ENCODE peak calls at places on chromosomes 4 and X, in nine cellular contexts. Y, W, O, M, X, A, S, N and H are unnamed samples.

GRCh38 chrX:7996414-7996813 is 69.2 kb upstream of the PNPLA4 start:
- DNase-seq in N (no peak), O (no peak), A (peak), W (peak), X (peak), S (no peak), M (no peak), Y (no peak), H (no peak)

GRCh38 chr4:86653237-86653865 is 59.2 kb downstream of the PTPN13 start:
- DNase-seq in A (no peak), X (peak), N (no peak), M (no peak), Y (no peak), W (no peak), O (no peak), S (no peak), H (no peak)

GRCh38 chr4:145285928-145286327 is 105.5 kb upstream of the OTUD4 start:
- DNase-seq in A (peak), W (peak), Y (no peak), X (no peak), O (no peak), S (no peak), M (no peak), N (no peak), H (no peak)

GRCh38 chrX:41381685-41382084 is 47.7 kb downstream of the DDX3X start:
- DNase-seq in N (peak), S (peak), X (peak), M (no peak), O (peak), Y (no peak), W (peak), A (peak), H (no peak)

GRCh38 chrX:37060999-37061398 is 52.8 kb downstream of the FAM47C start:
- DNase-seq in X (peak), S (no peak), O (no peak), M (no peak), Y (no peak), A (peak), W (peak), N (no peak), H (no peak)

GRCh38 chr4:105815701-105816100 is 79.6 kb upstream of the NPNT start:
- DNase-seq in X (no peak), Y (no peak), N (no peak), A (no peak), M (no peak), O (no peak), S (no peak), W (no peak), H (no peak)

GRCh38 chr4:107931775-107932321 is 499 bp downstream of the CYP2U1 start:
- DNase-seq in A (no peak), W (peak), O (no peak), M (peak), S (no peak), N (peak), X (peak), Y (no peak), H (peak)

GRCh38 chr4:154877110-154877760 is 96.2 kb downstream of the RBM46 start:
- DNase-seq in Y (no peak), W (peak), X (peak), N (no peak), M (no peak), A (peak), S (no peak), O (no peak), H (no peak)

GRCh38 chr4:16262188-16262587 is 35.9 kb upstream of the TAPT1 start:
- DNase-seq in A (no peak), N (no peak), W (no peak), O (no peak), M (no peak), Y (no peak), X (no peak), S (no peak), H (no peak)

GRCh38 chr4:119894650-119895208 is 171.9 kb downstream of the MAD2L1 start:
- DNase-seq in S (no peak), O (no peak), N (no peak), W (no peak), X (no peak), M (no peak), Y (no peak), A (no peak), H (no peak)

GRCh38 chrX:65644621-65645287 is 22.7 kb upstream of the MSN start:
- DNase-seq in A (peak), O (peak), N (peak), Y (peak), S (peak), X (peak), W (peak), M (peak), H (peak)

GRCh38 chr4:98746936-98747658 is 88.7 kb upstream of the TSPAN5 start:
- DNase-seq in Y (no peak), M (no peak), N (no peak), S (no peak), X (no peak), O (no peak), A (no peak), W (peak), H (no peak)

GRCh38 chr4:126530996-126531585 is 1101.7 kb upstream of the INTU start:
- DNase-seq in M (no peak), A (peak), W (peak), Y (no peak), X (no peak), S (no peak), O (no peak), N (no peak), H (no peak)

GRCh38 chr4:168879178-168879577 is 130.9 kb downstream of the CBR4 start:
- DNase-seq in X (no peak), Y (no peak), O (no peak), S (no peak), W (no peak), N (no peak), M (no peak), A (no peak), H (no peak)

GRCh38 chr4:142264961-142265360 is 581.1 kb downstream of the INPP4B start:
- DNase-seq in O (no peak), S (no peak), W (peak), A (peak), Y (no peak), N (no peak), M (no peak), X (no peak), H (no peak)

GRCh38 chrX:134738986-134739744 is 80.9 kb upstream of the PLAC1 start:
- DNase-seq in X (no peak), O (no peak), M (no peak), S (no peak), Y (no peak), N (no peak), A (no peak), W (no peak), H (no peak)

GRCh38 chr4:5656415-5656814 is 51.9 kb downstream of the EVC2 start:
- DNase-seq in A (peak), O (no peak), S (no peak), Y (no peak), X (no peak), M (no peak), W (no peak), N (no peak), H (no peak)

GRCh38 chr4:51960486-51960885 is 59.7 kb downstream of the LRRC66 start:
- DNase-seq in W (no peak), O (no peak), X (peak), A (no peak), M (no peak), Y (no peak), S (no peak), N (no peak), H (no peak)

GRCh38 chr4:23923141-23923540 is 33.3 kb upstream of the PPARGC1A start:
- DNase-seq in N (no peak), W (no peak), O (no peak), M (no peak), A (no peak), S (no peak), Y (no peak), X (no peak), H (no peak)

GRCh38 chr4:116101321-116101720 is 984.1 kb downstream of the TRAM1L1 start:
- DNase-seq in M (no peak), O (no peak), Y (no peak), S (no peak), A (no peak), N (no peak), X (no peak), W (no peak), H (no peak)

GRCh38 chrX:47078129-47079043 is at the start of gene RGN:
- DNase-seq in X (no peak), O (no peak), N (peak), Y (no peak), W (no peak), M (no peak), S (no peak), A (no peak), H (no peak)

GRCh38 chrX:7746861-7747260 is 96.1 kb upstream of the VCX start:
- DNase-seq in M (no peak), N (no peak), O (no peak), A (no peak), Y (no peak), X (no peak), W (peak), S (no peak), H (no peak)

GRCh38 chr4:5133933-5134594 is 82.8 kb downstream of the STK32B start:
- DNase-seq in A (no peak), M (no peak), S (no peak), W (no peak), X (no peak), O (no peak), Y (no peak), N (no peak), H (no peak)

GRCh38 chrX:49155243-49155899 is 7.2 kb upstream of the MAGIX start:
- DNase-seq in M (no peak), Y (no peak), O (peak), A (peak), S (peak), W (peak), N (no peak), X (peak), H (no peak)

GRCh38 chr4:132195181-132195580 is 953.9 kb upstream of the PCDH10 start:
- DNase-seq in A (peak), O (no peak), X (no peak), M (no peak), N (no peak), Y (no peak), S (no peak), W (peak), H (no peak)

GRCh38 chr4:87632469-87632868 is 17.6 kb upstream of the DMP1 start:
- DNase-seq in A (peak), N (no peak), X (no peak), M (no peak), O (no peak), S (no peak), W (peak), Y (no peak), H (no peak)

GRCh38 chrX:34901761-34902160 is 40.8 kb upstream of the FAM47B start:
- DNase-seq in W (no peak), A (no peak), M (no peak), S (no peak), X (no peak), Y (no peak), N (no peak), O (no peak), H (no peak)

GRCh38 chrX:16664059-16664458 is 14.1 kb downstream of the S100G start:
- DNase-seq in O (no peak), Y (no peak), W (peak), A (no peak), X (no peak), S (no peak), M (no peak), N (no peak), H (no peak)

GRCh38 chr4:108433832-108434231 is 186.5 kb upstream of the RPL34 start:
- DNase-seq in Y (no peak), W (peak), M (no peak), A (no peak), O (no peak), X (no peak), N (no peak), S (no peak), H (no peak)

GRCh38 chrX:135340827-135341226 is 31.5 kb downstream of the ETDC start:
- DNase-seq in A (no peak), S (no peak), X (no peak), N (no peak), M (no peak), W (peak), O (no peak), Y (no peak), H (no peak)

GRCh38 chrX:20740443-20740842 is 473.7 kb upstream of the RPS6KA3 start:
- DNase-seq in W (no peak), X (no peak), S (no peak), M (no peak), A (no peak), O (no peak), N (no peak), Y (no peak), H (no peak)

GRCh38 chr4:159227984-159228383 is 125.1 kb downstream of the RAPGEF2 start:
- DNase-seq in W (peak), O (peak), Y (peak), A (peak), N (peak), M (peak), S (no peak), X (peak), H (peak)

GRCh38 chrX:43817454-43817853 is 64.8 kb downstream of the MAOB start:
- DNase-seq in A (no peak), W (no peak), O (no peak), N (no peak), M (no peak), X (no peak), Y (no peak), S (no peak), H (no peak)

GRCh38 chrX:43809463-43809862 is 72.8 kb downstream of the MAOB start:
- DNase-seq in N (no peak), X (no peak), S (no peak), A (peak), M (no peak), W (peak), O (no peak), Y (no peak), H (no peak)

GRCh38 chrX:43815209-43815608 is 67.0 kb downstream of the MAOB start:
- DNase-seq in M (no peak), N (no peak), Y (no peak), S (no peak), X (no peak), O (no peak), A (no peak), W (no peak), H (no peak)

GRCh38 chrX:43813319-43813718 is 68.9 kb downstream of the MAOB start:
- DNase-seq in A (no peak), N (no peak), S (no peak), O (no peak), Y (no peak), W (no peak), M (no peak), X (no peak), H (no peak)

GRCh38 chrX:43813898-43814297 is 68.4 kb downstream of the MAOB start:
- DNase-seq in S (no peak), O (no peak), X (no peak), A (peak), W (peak), N (no peak), M (no peak), Y (no peak), H (no peak)
- TF ChIP-seq CTCF in S (no peak), O (no peak), X (no peak), A (no peak), W (no peak), N (peak), M (no peak), Y (no peak), H (no peak)

GRCh38 chr4:10061650-10062415 is 40.5 kb upstream of the SLC2A9 start:
- DNase-seq in Y (no peak), N (no peak), M (no peak), A (no peak), W (peak), S (no peak), X (no peak), O (no peak), H (no peak)
- H3K27ac ChIP-seq in Y (no peak), N (no peak), M (no peak), A (no peak), W (no peak), S (no peak), X (no peak), O (no peak), H (no peak)

GRCh38 chrX:24339911-24340310 is 20.5 kb upstream of the SUPT20HL1 start:
- DNase-seq in M (no peak), O (no peak), Y (no peak), N (no peak), W (no peak), A (no peak), X (no peak), S (no peak), H (no peak)
- TF ChIP-seq CTCF in M (no peak), O (no peak), Y (no peak), N (no peak), W (no peak), A (no peak), X (no peak), S (no peak), H (no peak)

GRCh38 chr4:140046573-140046972 is 107.4 kb downstream of the MAML3 start:
- DNase-seq in M (no peak), A (no peak), O (no peak), S (no peak), Y (no peak), W (no peak), N (no peak), X (peak), H (no peak)
- H3K27ac ChIP-seq in M (peak), A (peak), O (no peak), S (peak), Y (peak), W (no peak), N (peak), X (peak), H (no peak)

GRCh38 chr4:22512306-22512705 is 3.6 kb downstream of the ADGRA3 start:
- DNase-seq in M (no peak), X (no peak), Y (no peak), W (no peak), S (no peak), N (no peak), O (no peak), A (no peak), H (no peak)

GRCh38 chr4:22514431-22514830 is 1.4 kb downstream of the ADGRA3 start:
- DNase-seq in O (no peak), Y (no peak), W (no peak), M (no peak), X (no peak), S (no peak), N (no peak), A (no peak), H (no peak)

GRCh38 chr4:22508376-22508775 is 7.5 kb downstream of the ADGRA3 start:
- DNase-seq in X (peak), M (no peak), A (no peak), O (no peak), S (no peak), Y (no peak), W (no peak), N (no peak), H (no peak)

GRCh38 chr4:22514001-22514400 is 1.9 kb downstream of the ADGRA3 start:
- DNase-seq in A (peak), W (peak), X (no peak), S (peak), Y (no peak), M (no peak), N (no peak), O (no peak), H (no peak)

DNA sequence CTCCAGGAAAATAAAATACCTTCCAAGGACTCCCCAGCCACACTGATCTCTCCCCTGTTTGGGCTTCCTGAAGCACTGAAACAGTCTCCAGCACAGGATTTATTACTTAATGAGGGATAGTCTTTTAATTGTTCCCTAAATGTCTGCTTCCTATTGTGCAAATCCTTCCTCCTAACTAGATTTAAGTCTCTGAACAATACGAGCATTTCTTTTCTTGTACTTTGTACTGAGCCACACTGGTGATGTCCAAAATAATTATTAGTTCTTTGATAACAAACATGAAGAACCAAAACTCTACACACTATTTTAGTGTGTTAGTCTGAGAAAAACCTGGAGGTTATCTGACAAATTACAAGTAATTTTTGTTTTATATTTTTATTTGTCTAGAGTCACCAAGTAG is 5.1 kb downstream of the ADGRA3 start:
- DNase-seq in X (no peak), O (no peak), M (no peak), Y (no peak), A (no peak), W (no peak), N (no peak), S (no peak), H (no peak)
- TF ChIP-seq CTCF in X (no peak), O (no peak), M (no peak), Y (no peak), A (no peak), W (no peak), N (no peak), S (no peak), H (no peak)

GRCh38 chr4:2484169-2484568 is 15.3 kb downstream of the RNF4 start:
- DNase-seq in W (no peak), X (no peak), S (no peak), M (no peak), A (no peak), Y (no peak), O (no peak), N (no peak), H (no peak)

GRCh38 chr4:2482192-2482591 is 13.3 kb downstream of the RNF4 start:
- DNase-seq in A (no peak), M (no peak), W (no peak), N (no peak), O (no peak), X (no peak), Y (no peak), S (no peak), H (no peak)

GRCh38 chr4:2484993-2485392 is 16.1 kb downstream of the RNF4 start:
- DNase-seq in W (peak), N (peak), X (no peak), O (peak), A (peak), S (no peak), Y (no peak), M (no peak), H (peak)

GRCh38 chr4:2482693-2483092 is 13.8 kb downstream of the RNF4 start:
- DNase-seq in Y (no peak), N (peak), O (no peak), W (peak), A (peak), X (no peak), M (no peak), S (no peak), H (peak)

GRCh38 chr4:2483237-2483636 is 14.3 kb downstream of the RNF4 start:
- DNase-seq in S (no peak), Y (no peak), M (no peak), A (no peak), O (no peak), N (no peak), X (no peak), W (no peak), H (no peak)
- H3K27ac ChIP-seq in S (no peak), Y (peak), M (no peak), A (no peak), O (peak), N (peak), X (no peak), W (no peak), H (peak)

GRCh38 chr4:114694770-114695169 is 96.2 kb downstream of the UGT8 start:
- DNase-seq in A (peak), M (no peak), S (no peak), N (no peak), O (no peak), Y (no peak), X (no peak), W (peak), H (no peak)
- TF ChIP-seq CTCF in A (peak), M (peak), S (peak), N (peak), O (peak), Y (peak), X (peak), W (peak), H (peak)